ENCODE peak calls at places on chromosome 16, in eight cellular contexts. One of them, this sample, is unnamed. For H3K4me1, the result is how much of the 10 kb centered on the place peaks cover.

GRCh38 chr16:53504665-53505064 is 1.7 kb upstream of the AKTIP start:
- DNase-seq in transverse colon: no peak
- DNase-seq in gastrocnemius medialis: no peak
- DNase-seq in heart right ventricle: no peak
- DNase-seq in kidney: no peak
- DNase-seq in neural progenitor cell: no peak
- DNase-seq in CD4-positive, CD25-positive, alpha-beta regulatory T cell: no peak
- DNase-seq in A673: no peak
- DNase-seq in this sample: no peak

GRCh38 chr16:82156761-82157654 is 13.0 kb downstream of the MPHOSPH6 start:
- DNase-seq in transverse colon: no peak
- DNase-seq in gastrocnemius medialis: no peak
- DNase-seq in heart right ventricle: no peak
- DNase-seq in kidney: peak
- DNase-seq in neural progenitor cell: no peak
- DNase-seq in CD4-positive, CD25-positive, alpha-beta regulatory T cell: no peak
- DNase-seq in A673: no peak
- DNase-seq in this sample: no peak

GRCh38 chr16:69762843-69763556 is 868 bp downstream of the WWP2 start:
- DNase-seq in transverse colon: peak
- DNase-seq in gastrocnemius medialis: no peak
- DNase-seq in heart right ventricle: no peak
- DNase-seq in kidney: no peak
- DNase-seq in neural progenitor cell: peak
- DNase-seq in CD4-positive, CD25-positive, alpha-beta regulatory T cell: peak
- DNase-seq in A673: no peak
- DNase-seq in this sample: no peak

GRCh38 chr16:4935231-4935855 is 1.6 kb downstream of the PPL start:
- DNase-seq in transverse colon: peak
- DNase-seq in gastrocnemius medialis: peak
- DNase-seq in heart right ventricle: peak
- DNase-seq in kidney: peak
- DNase-seq in neural progenitor cell: no peak
- DNase-seq in CD4-positive, CD25-positive, alpha-beta regulatory T cell: no peak
- DNase-seq in A673: no peak
- DNase-seq in this sample: no peak

GRCh38 chr16:64280317-64280716 is 841.5 kb downstream of the CDH11 start:
- DNase-seq in transverse colon: no peak
- DNase-seq in gastrocnemius medialis: no peak
- DNase-seq in heart right ventricle: no peak
- DNase-seq in kidney: no peak
- DNase-seq in neural progenitor cell: no peak
- DNase-seq in CD4-positive, CD25-positive, alpha-beta regulatory T cell: no peak
- DNase-seq in A673: no peak
- DNase-seq in this sample: no peak

GRCh38 chr16:68453816-68454215 is 5.5 kb upstream of the SMPD3 start:
- DNase-seq in transverse colon: no peak
- DNase-seq in gastrocnemius medialis: no peak
- DNase-seq in heart right ventricle: no peak
- DNase-seq in kidney: no peak
- DNase-seq in neural progenitor cell: no peak
- DNase-seq in CD4-positive, CD25-positive, alpha-beta regulatory T cell: no peak
- DNase-seq in A673: no peak
- DNase-seq in this sample: no peak

GRCh38 chr16:88731699-88732098 is 25.4 kb downstream of the CTU2 start:
- DNase-seq in transverse colon: no peak
- DNase-seq in gastrocnemius medialis: no peak
- DNase-seq in heart right ventricle: no peak
- DNase-seq in kidney: no peak
- DNase-seq in neural progenitor cell: no peak
- DNase-seq in CD4-positive, CD25-positive, alpha-beta regulatory T cell: no peak
- DNase-seq in A673: no peak
- DNase-seq in this sample: no peak

GRCh38 chr16:80806957-80807356 is 2.6 kb upstream of the CDYL2 start:
- DNase-seq in transverse colon: no peak
- DNase-seq in gastrocnemius medialis: no peak
- DNase-seq in heart right ventricle: no peak
- DNase-seq in kidney: no peak
- DNase-seq in neural progenitor cell: no peak
- DNase-seq in CD4-positive, CD25-positive, alpha-beta regulatory T cell: peak
- DNase-seq in A673: peak
- DNase-seq in this sample: peak

GRCh38 chr16:4882633-4883285 is 35.5 kb downstream of the UBN1 start:
- DNase-seq in transverse colon: no peak
- DNase-seq in gastrocnemius medialis: peak
- DNase-seq in heart right ventricle: peak
- DNase-seq in kidney: no peak
- DNase-seq in neural progenitor cell: no peak
- DNase-seq in CD4-positive, CD25-positive, alpha-beta regulatory T cell: no peak
- DNase-seq in A673: no peak
- DNase-seq in this sample: peak

GRCh38 chr16:4273858-4274291 is 1.1 kb upstream of the TFAP4 start:
- DNase-seq in transverse colon: peak
- DNase-seq in gastrocnemius medialis: peak
- DNase-seq in heart right ventricle: peak
- DNase-seq in kidney: peak
- DNase-seq in neural progenitor cell: peak
- DNase-seq in CD4-positive, CD25-positive, alpha-beta regulatory T cell: no peak
- DNase-seq in A673: peak
- DNase-seq in this sample: no peak

GRCh38 chr16:83248735-83249469 is 558.9 kb upstream of the HSBP1 start:
- DNase-seq in transverse colon: no peak
- DNase-seq in gastrocnemius medialis: no peak
- DNase-seq in heart right ventricle: no peak
- DNase-seq in kidney: no peak
- DNase-seq in neural progenitor cell: no peak
- DNase-seq in CD4-positive, CD25-positive, alpha-beta regulatory T cell: no peak
- DNase-seq in A673: no peak
- DNase-seq in this sample: no peak

GRCh38 chr16:86739178-86739577 is 160.8 kb downstream of the FOXL1 start:
- DNase-seq in transverse colon: no peak
- DNase-seq in gastrocnemius medialis: no peak
- DNase-seq in heart right ventricle: no peak
- DNase-seq in kidney: no peak
- DNase-seq in neural progenitor cell: no peak
- DNase-seq in CD4-positive, CD25-positive, alpha-beta regulatory T cell: no peak
- DNase-seq in A673: no peak
- DNase-seq in this sample: no peak

GRCh38 chr16:86739808-86740207 is 161.5 kb downstream of the FOXL1 start:
- DNase-seq in transverse colon: no peak
- DNase-seq in gastrocnemius medialis: peak
- DNase-seq in heart right ventricle: no peak
- DNase-seq in kidney: no peak
- DNase-seq in neural progenitor cell: no peak
- DNase-seq in CD4-positive, CD25-positive, alpha-beta regulatory T cell: no peak
- DNase-seq in A673: no peak
- DNase-seq in this sample: no peak

GRCh38 chr16:86737083-86737482 is 158.7 kb downstream of the FOXL1 start:
- DNase-seq in transverse colon: no peak
- DNase-seq in gastrocnemius medialis: no peak
- DNase-seq in heart right ventricle: no peak
- DNase-seq in kidney: no peak
- DNase-seq in neural progenitor cell: no peak
- DNase-seq in CD4-positive, CD25-positive, alpha-beta regulatory T cell: no peak
- DNase-seq in A673: no peak
- DNase-seq in this sample: no peak

GRCh38 chr16:86740298-86740697 is 161.9 kb downstream of the FOXL1 start:
- DNase-seq in transverse colon: no peak
- DNase-seq in gastrocnemius medialis: no peak
- DNase-seq in heart right ventricle: no peak
- DNase-seq in kidney: no peak
- DNase-seq in neural progenitor cell: no peak
- DNase-seq in CD4-positive, CD25-positive, alpha-beta regulatory T cell: no peak
- DNase-seq in A673: no peak
- DNase-seq in this sample: no peak

DNA sequence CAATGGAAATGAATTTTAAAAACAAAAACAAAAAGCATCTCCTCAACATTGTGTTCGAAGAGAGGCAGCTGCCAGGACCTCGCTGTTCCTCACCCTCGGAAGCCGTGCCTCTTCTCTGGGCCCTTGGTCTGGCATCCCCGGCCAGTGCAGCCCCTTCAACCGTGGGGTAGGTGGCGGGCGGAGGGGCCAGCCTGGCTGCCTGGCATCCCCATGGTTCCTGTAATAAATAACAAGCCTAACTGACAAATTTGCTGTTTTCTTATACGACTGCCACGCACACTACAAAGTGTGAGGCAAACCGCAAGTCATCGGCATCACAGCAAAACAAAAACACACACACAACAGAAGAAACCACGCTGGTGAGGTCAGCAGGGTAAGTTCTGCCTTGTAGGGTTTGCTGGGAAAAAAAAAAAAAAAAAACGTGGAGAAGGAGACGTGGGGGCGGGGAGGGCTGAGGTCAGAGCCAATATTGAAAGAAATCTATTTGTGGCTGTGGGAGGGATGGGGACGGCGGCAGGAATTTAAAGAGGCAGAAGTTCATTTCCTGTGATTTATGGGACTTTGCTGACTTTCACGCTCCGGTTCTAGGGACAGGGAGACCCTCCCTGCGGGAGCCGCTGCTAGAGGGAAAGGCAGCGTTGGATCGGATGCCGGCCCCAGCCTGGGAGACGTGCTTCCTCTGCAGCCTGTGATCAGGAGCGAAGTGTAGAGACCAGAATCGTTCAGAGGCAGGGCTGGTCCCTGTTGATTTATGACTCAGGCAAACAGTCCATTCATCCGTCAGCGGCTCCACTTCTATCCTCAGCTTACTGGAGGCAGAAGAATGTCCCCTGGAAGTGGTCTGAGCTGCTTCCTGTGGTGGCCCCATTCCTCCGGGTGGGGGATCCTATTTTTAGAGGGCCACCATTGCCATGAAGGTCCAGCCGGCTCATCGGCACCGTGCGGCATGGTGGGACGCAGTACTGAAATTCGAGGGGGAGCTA is 162.8 kb downstream of the FOXL1 start:
- DNase-seq in transverse colon: no peak
- DNase-seq in gastrocnemius medialis: peak
- DNase-seq in heart right ventricle: peak
- DNase-seq in kidney: no peak
- DNase-seq in neural progenitor cell: peak
- DNase-seq in CD4-positive, CD25-positive, alpha-beta regulatory T cell: no peak
- DNase-seq in A673: peak
- DNase-seq in this sample: no peak
- H3K27ac ChIP-seq in transverse colon: peak
- H3K27ac ChIP-seq in gastrocnemius medialis: peak
- H3K27ac ChIP-seq in heart right ventricle: peak
- H3K27ac ChIP-seq in kidney: peak
- H3K27ac ChIP-seq in neural progenitor cell: no peak
- H3K27ac ChIP-seq in CD4-positive, CD25-positive, alpha-beta regulatory T cell: no peak
- H3K27ac ChIP-seq in A673: no peak
- H3K27ac ChIP-seq in this sample: peak

GRCh38 chr16:567362-568256 is 804 bp downstream of the NHLRC4 start:
- DNase-seq in transverse colon: no peak
- DNase-seq in gastrocnemius medialis: no peak
- DNase-seq in heart right ventricle: no peak
- DNase-seq in kidney: no peak
- DNase-seq in neural progenitor cell: no peak
- DNase-seq in CD4-positive, CD25-positive, alpha-beta regulatory T cell: no peak
- DNase-seq in A673: no peak
- DNase-seq in this sample: no peak

GRCh38 chr16:566475-567361 is at the start of gene NHLRC4:
- DNase-seq in transverse colon: peak
- DNase-seq in gastrocnemius medialis: peak
- DNase-seq in heart right ventricle: peak
- DNase-seq in kidney: no peak
- DNase-seq in neural progenitor cell: peak
- DNase-seq in CD4-positive, CD25-positive, alpha-beta regulatory T cell: peak
- DNase-seq in A673: peak
- DNase-seq in this sample: no peak

GRCh38 chr16:568401-569258 is 1.1 kb upstream of the PIGQ start:
- DNase-seq in transverse colon: peak
- DNase-seq in gastrocnemius medialis: no peak
- DNase-seq in heart right ventricle: no peak
- DNase-seq in kidney: no peak
- DNase-seq in neural progenitor cell: no peak
- DNase-seq in CD4-positive, CD25-positive, alpha-beta regulatory T cell: no peak
- DNase-seq in A673: no peak
- DNase-seq in this sample: no peak

GRCh38 chr16:572865-573650 is 3.3 kb downstream of the PIGQ start:
- DNase-seq in transverse colon: no peak
- DNase-seq in gastrocnemius medialis: no peak
- DNase-seq in heart right ventricle: no peak
- DNase-seq in kidney: no peak
- DNase-seq in neural progenitor cell: no peak
- DNase-seq in CD4-positive, CD25-positive, alpha-beta regulatory T cell: no peak
- DNase-seq in A673: no peak
- DNase-seq in this sample: no peak

GRCh38 chr16:569445-570254 is at the start of gene PIGQ:
- DNase-seq in transverse colon: peak
- DNase-seq in gastrocnemius medialis: peak
- DNase-seq in heart right ventricle: peak
- DNase-seq in kidney: peak
- DNase-seq in neural progenitor cell: peak
- DNase-seq in CD4-positive, CD25-positive, alpha-beta regulatory T cell: peak
- DNase-seq in A673: peak
- DNase-seq in this sample: no peak
- H3K4me1 ChIP-seq in transverse colon: under half
- H3K4me1 ChIP-seq in gastrocnemius medialis: under half
- H3K4me1 ChIP-seq in heart right ventricle: under half
- H3K4me1 ChIP-seq in kidney: under half
- H3K4me1 ChIP-seq in neural progenitor cell: under half
- H3K4me1 ChIP-seq in CD4-positive, CD25-positive, alpha-beta regulatory T cell: half or more
- H3K4me1 ChIP-seq in A673: under half
- H3K4me1 ChIP-seq in this sample: under half

DNA sequence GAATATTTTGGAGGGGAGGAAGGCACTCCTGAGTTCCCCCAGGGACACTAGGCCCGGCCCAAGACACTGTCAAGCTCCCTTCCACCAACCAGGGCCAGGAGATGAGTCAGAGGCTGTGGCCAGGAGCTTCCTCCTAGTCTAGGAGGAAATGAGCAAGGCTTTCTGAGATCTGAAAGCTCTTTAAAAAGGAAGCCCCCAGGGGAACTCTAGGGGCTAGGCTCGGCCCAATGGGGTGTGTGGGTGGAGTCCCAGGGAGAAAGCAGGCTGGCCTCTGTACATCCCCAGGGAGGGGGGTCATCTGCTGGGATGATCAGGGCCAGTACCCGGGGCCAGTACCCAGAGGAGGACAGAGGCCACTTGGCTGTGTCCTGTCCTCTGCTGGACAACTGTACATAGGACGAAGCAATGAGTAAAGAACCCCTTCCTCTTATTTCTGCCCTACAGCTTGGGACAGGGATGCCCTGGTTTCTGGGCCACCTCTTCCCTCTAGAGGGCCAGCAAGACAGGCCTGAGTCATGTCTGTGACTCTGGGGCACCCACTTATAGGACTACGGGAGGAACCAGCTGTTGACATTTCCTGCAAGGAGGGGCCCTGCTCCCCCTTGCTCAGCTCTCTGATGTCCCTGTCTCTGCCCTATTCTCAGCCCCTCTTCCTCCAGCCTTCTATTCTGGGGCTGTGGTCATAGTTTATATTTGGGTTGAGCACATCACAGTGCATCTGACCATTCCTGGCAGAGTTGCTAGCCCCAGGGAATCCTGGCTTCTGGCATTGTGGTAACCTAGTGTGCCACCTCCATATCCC is 2.7 kb downstream of the FHOD1 start:
- DNase-seq in transverse colon: peak
- DNase-seq in gastrocnemius medialis: peak
- DNase-seq in heart right ventricle: peak
- DNase-seq in kidney: peak
- DNase-seq in neural progenitor cell: no peak
- DNase-seq in CD4-positive, CD25-positive, alpha-beta regulatory T cell: peak
- DNase-seq in A673: peak
- DNase-seq in this sample: peak
- H3K4me3 ChIP-seq in transverse colon: no peak
- H3K4me3 ChIP-seq in gastrocnemius medialis: peak
- H3K4me3 ChIP-seq in heart right ventricle: no peak
- H3K4me3 ChIP-seq in kidney: no peak
- H3K4me3 ChIP-seq in neural progenitor cell: no peak
- H3K4me3 ChIP-seq in CD4-positive, CD25-positive, alpha-beta regulatory T cell: no peak
- H3K4me3 ChIP-seq in A673: no peak
- H3K4me3 ChIP-seq in this sample: no peak

GRCh38 chr16:27408602-27409031 is 6.6 kb downstream of the IL21R start:
- DNase-seq in transverse colon: no peak
- DNase-seq in gastrocnemius medialis: no peak
- DNase-seq in heart right ventricle: no peak
- DNase-seq in kidney: no peak
- DNase-seq in neural progenitor cell: no peak
- DNase-seq in CD4-positive, CD25-positive, alpha-beta regulatory T cell: no peak
- DNase-seq in A673: no peak
- DNase-seq in this sample: no peak
- H3K27ac ChIP-seq in transverse colon: no peak
- H3K27ac ChIP-seq in gastrocnemius medialis: no peak
- H3K27ac ChIP-seq in heart right ventricle: no peak
- H3K27ac ChIP-seq in kidney: no peak
- H3K27ac ChIP-seq in neural progenitor cell: no peak
- H3K27ac ChIP-seq in CD4-positive, CD25-positive, alpha-beta regulatory T cell: peak
- H3K27ac ChIP-seq in A673: no peak
- H3K27ac ChIP-seq in this sample: no peak

This sample was measured in RWPE2.